ENCODE peak calls at places on chromosome 14, in seven cellular contexts. K is RPMI8226, C is endothelial cell of umbilical vein, E is CMK, G is Calu3, V is GOT3, H is NCI-H2081. S is an unnamed sample.
A peak's percentile ranks its signal among the peaks of the same experiment; 100 is the strongest.

GRCh38 chr14:97380539-97380941 is 583.4 kb downstream of the VRK1 start:
- DNase-seq in K (no peak), G (no peak), E (no peak), C (no peak), V (no peak), H (no peak), S (no peak)

GRCh38 chr14:91878274-91878673 is 10.9 kb upstream of the TC2N start:
- DNase-seq in H (no peak), C (no peak), V (no peak), K (no peak), G (no peak), E (no peak), S (no peak)

GRCh38 chr14:94042433-94043091 is 16.4 kb downstream of the OTUB2 start:
- DNase-seq in K (no peak), V (no peak), G (no peak), H (no peak), E (no peak), C (no peak), S (no peak)

GRCh38 chr14:75234173-75234855 is 44.3 kb upstream of the FOS start:
- DNase-seq in K (no peak), C (peak; percentile 92), E (no peak), V (no peak), H (no peak), G (peak; percentile 72), S (peak; percentile 20)

GRCh38 chr14:104139460-104140212 is 1.2 kb downstream of the KIF26A start:
- DNase-seq in K (peak; percentile 46), C (no peak), V (no peak), H (no peak), E (no peak), G (no peak), S (no peak)

GRCh38 chr14:24843999-24844398 is 205.9 kb downstream of the STXBP6 start:
- DNase-seq in H (no peak), E (no peak), C (no peak), G (no peak), V (no peak), K (no peak), S (no peak)

GRCh38 chr14:32142754-32143437 is 58.9 kb upstream of the RNU6-7 start:
- DNase-seq in H (no peak), G (no peak), E (no peak), K (no peak), C (no peak), V (no peak), S (no peak)

GRCh38 chr14:77148510-77149231 is 7.1 kb upstream of the ZDHHC22 start:
- DNase-seq in H (no peak), V (no peak), K (peak; percentile 30), C (no peak), G (no peak), E (no peak), S (no peak)

GRCh38 chr14:100419856-100420255 is 96.7 kb downstream of the SLC25A47 start:
- DNase-seq in V (no peak), E (no peak), H (no peak), G (no peak), K (no peak), C (no peak), S (peak; percentile 56)

S was measured in 8988T.